ENCODE peak calls at places on chromosomes 12 and 14, in four cellular contexts. Q, Y, K and F are unnamed samples.

GRCh38 chr14:88995437-88996198 is 171.2 kb downstream of the TTC8 start:
- DNase-seq in Q (no peak), Y (peak; percentile 61), K (peak; percentile 10), F (no peak)

GRCh38 chr12:119938049-119938667 is 50.9 kb upstream of the BICDL1 start:
- DNase-seq in Q (peak; percentile 51), Y (peak; percentile 54), K (peak; percentile 22), F (no peak)

GRCh38 chr14:66070542-66071319 is 415.4 kb upstream of the CCDC196 start:
- DNase-seq in Q (no peak), Y (peak; percentile 29), K (no peak), F (no peak)

GRCh38 chr12:6540181-6540877 is 6.0 kb downstream of the GAPDH start:
- DNase-seq in Q (no peak), Y (peak; percentile 97), K (peak; percentile 88), F (peak; percentile 95)

GRCh38 chr12:14157129-14157747 is 175.8 kb upstream of the GRIN2B start:
- DNase-seq in Q (no peak), Y (no peak), K (no peak), F (no peak)

GRCh38 chr12:6363330-6364036 is 11.9 kb downstream of the SCNN1A start:
- DNase-seq in Q (no peak), Y (peak; percentile 63), K (no peak), F (peak; percentile 83)

GRCh38 chr14:77641534-77642341 is 25.3 kb upstream of the SPTLC2 start:
- DNase-seq in Q (no peak), Y (peak; percentile 77), K (peak; percentile 54), F (peak; percentile 85)

GRCh38 chr12:27781680-27782079 is 1.6 kb upstream of the MANSC4 start:
- DNase-seq in Q (peak; percentile 27), Y (peak; percentile 32), K (no peak), F (no peak)

GRCh38 chr12:31120392-31121008 is 46.8 kb downstream of the DDX11 start:
- DNase-seq in Q (no peak), Y (no peak), K (no peak), F (no peak)

GRCh38 chr14:104801284-104802119 is 601 bp downstream of the ZBTB42 start:
- DNase-seq in Q (no peak), Y (no peak), K (no peak), F (no peak)

GRCh38 chr12:10716704-10717315 is 6.3 kb downstream of the YBX3 start:
- DNase-seq in Q (peak; percentile 78), Y (peak; percentile 93), K (peak; percentile 69), F (peak; percentile 83)

GRCh38 chr14:90607141-90607540 is 209.1 kb downstream of the TTC7B start:
- DNase-seq in Q (no peak), Y (no peak), K (no peak), F (no peak)

GRCh38 chr12:6825398-6826124 is 2.6 kb upstream of the P3H3 start:
- DNase-seq in Q (no peak), Y (peak; percentile 88), K (peak; percentile 80), F (peak; percentile 89)

GRCh38 chr14:76719664-76720063 is 41.6 kb upstream of the VASH1 start:
- DNase-seq in Q (no peak), Y (no peak), K (no peak), F (peak; percentile 73)

GRCh38 chr14:60331201-60332045 is 82.4 kb downstream of the PPM1A start:
- DNase-seq in Q (peak; percentile 78), Y (peak; percentile 38), K (peak; percentile 14), F (peak; percentile 50)

GRCh38 chr14:56237398-56237797 is 119.2 kb downstream of the PELI2 start:
- DNase-seq in Q (no peak), Y (no peak), K (no peak), F (no peak)

GRCh38 chr14:65109357-65109756 is 7.0 kb upstream of the MAX start:
- DNase-seq in Q (no peak), Y (no peak), K (no peak), F (no peak)

GRCh38 chr14:76050797-76051392 is 65.3 kb downstream of the IFT43 start:
- DNase-seq in Q (peak; percentile 66), Y (peak; percentile 63), K (peak; percentile 54), F (no peak)

GRCh38 chr12:84842406-84843013 is 70.1 kb downstream of the SLC6A15 start:
- DNase-seq in Q (peak; percentile 73), Y (peak; percentile 43), K (peak; percentile 44), F (no peak)

GRCh38 chr12:53844989-53845836 is 93.4 kb upstream of the HOXC13 start:
- DNase-seq in Q (no peak), Y (peak; percentile 93), K (no peak), F (no peak)

GRCh38 chr14:68733086-68733621 is 59.7 kb downstream of the ZFP36L1 start:
- DNase-seq in Q (no peak), Y (no peak), K (no peak), F (no peak)

GRCh38 chr14:100691395-100692025 is 35.2 kb upstream of the DLK1 start:
- DNase-seq in Q (peak; percentile 38), Y (no peak), K (no peak), F (no peak)

GRCh38 chr14:100107236-100107635 is 42.0 kb downstream of the EVL start:
- DNase-seq in Q (no peak), Y (no peak), K (no peak), F (no peak)

GRCh38 chr12:32181498-32182175 is 75.0 kb downstream of the BICD1 start:
- DNase-seq in Q (no peak), Y (no peak), K (peak; percentile 3), F (no peak)

GRCh38 chr12:40697566-40698257 is 5.5 kb downstream of the CNTN1 start:
- DNase-seq in Q (no peak), Y (no peak), K (no peak), F (no peak)

GRCh38 chr12:114409796-114410520 is 4.0 kb upstream of the TBX5 start:
- DNase-seq in Q (no peak), Y (peak; percentile 22), K (no peak), F (no peak)

GRCh38 chr12:114369088-114369487 is 36.9 kb downstream of the TBX5 start:
- DNase-seq in Q (no peak), Y (no peak), K (no peak), F (no peak)

GRCh38 chr14:88849717-88850116 is 25.3 kb downstream of the TTC8 start:
- DNase-seq in Q (no peak), Y (no peak), K (no peak), F (no peak)

GRCh38 chr12:67747869-67748760 is 99.6 kb downstream of the DYRK2 start:
- DNase-seq in Q (peak; percentile 39), Y (peak; percentile 74), K (no peak), F (peak; percentile 80)

GRCh38 chr12:108457006-108457733 is 57.9 kb upstream of the FICD start:
- DNase-seq in Q (peak; percentile 77), Y (peak; percentile 45), K (peak; percentile 24), F (no peak)

GRCh38 chr12:122238861-122239260 is 13.0 kb upstream of the DIABLO start:
- DNase-seq in Q (no peak), Y (no peak), K (no peak), F (no peak)

GRCh38 chr12:94560416-94561221 is 89.7 kb downstream of the TMCC3 start:
- DNase-seq in Q (peak; percentile 82), Y (peak; percentile 56), K (peak; percentile 6), F (no peak)

GRCh38 chr12:120264511-120265202 is 873 bp downstream of the PXN start:
- DNase-seq in Q (peak; percentile 44), Y (no peak), K (no peak), F (no peak)

GRCh38 chr12:23204933-23205778 is 580.2 kb downstream of the ETNK1 start:
- DNase-seq in Q (peak; percentile 72), Y (peak; percentile 35), K (peak; percentile 51), F (no peak)

GRCh38 chr12:81005635-81006034 is 67.9 kb upstream of the LIN7A start:
- DNase-seq in Q (no peak), Y (no peak), K (no peak), F (no peak)

GRCh38 chr12:132259364-132259871 is 70.0 kb downstream of the GALNT9 start:
- DNase-seq in Q (no peak), Y (no peak), K (no peak), F (no peak)